ENCODE peak calls at places on chromosomes 11 and 22, in ten cellular contexts. N is uterus, V is H9, L is left lung, B is breast epithelium, C is mesenchymal stem cell, U is fibroblast of lung, I is Panc1, K is upper lobe of right lung, Y is HCT116. Z is an unnamed sample. For H3K9me3, the result is how much of the 10 kb centered on the place peaks cover.

GRCh38 chr22:47788461-47788860 is 1026.0 kb downstream of the TBC1D22A start:
- DNase-seq in L (no peak), I (no peak), V (no peak), N (no peak), K (no peak), B (no peak), Y (no peak), U (no peak), C (no peak), Z (no peak)

GRCh38 chr11:83818349-83818748 is 532.2 kb upstream of the CCDC90B start:
- DNase-seq in V (no peak), C (peak), K (no peak), B (no peak), L (no peak), U (peak), Y (no peak), I (no peak), N (no peak), Z (no peak)

GRCh38 chr11:72436667-72437066 is 2.3 kb upstream of the CLPB start:
- DNase-seq in I (no peak), L (no peak), K (no peak), U (no peak), C (no peak), B (no peak), N (no peak), V (no peak), Y (no peak), Z (no peak)

GRCh38 chr11:103332409-103332808 is 223.2 kb downstream of the DYNC2H1 start:
- DNase-seq in C (no peak), Y (no peak), B (no peak), I (no peak), N (no peak), K (no peak), V (no peak), L (no peak), U (no peak), Z (no peak)

GRCh38 chr11:112785717-112786116 is 175.5 kb upstream of the NCAM1 start:
- DNase-seq in B (no peak), L (no peak), Y (no peak), N (no peak), K (no peak), C (no peak), V (no peak), I (no peak), U (peak), Z (no peak)

GRCh38 chr11:114163231-114163631 is 103.7 kb downstream of the ZBTB16 start:
- DNase-seq in C (no peak), N (peak), Y (no peak), I (no peak), B (no peak), L (no peak), K (no peak), U (peak), V (no peak), Z (no peak)

GRCh38 chr11:45076761-45077160 is 69.7 kb upstream of the PRDM11 start:
- DNase-seq in I (no peak), C (no peak), B (no peak), V (no peak), L (no peak), K (no peak), Y (no peak), N (no peak), U (no peak), Z (no peak)

GRCh38 chr11:76119779-76120178 is 86.5 kb downstream of the WNT11 start:
- DNase-seq in V (no peak), L (no peak), C (peak), N (no peak), U (no peak), I (no peak), K (no peak), B (no peak), Y (no peak), Z (no peak)

GRCh38 chr11:107825875-107826274 is 32.7 kb downstream of the SLC35F2 start:
- DNase-seq in B (no peak), U (no peak), K (no peak), Y (no peak), C (no peak), N (no peak), L (no peak), I (no peak), V (no peak), Z (no peak)

GRCh38 chr11:19134004-19134403 is 17.0 kb downstream of the ZDHHC13 start:
- DNase-seq in Y (no peak), C (no peak), L (no peak), U (no peak), I (no peak), B (no peak), V (no peak), K (no peak), N (no peak), Z (no peak)
- H3K9me3 ChIP-seq in Y (under half), C (under half), L (under half), U (under half), I (under half), B (under half), V (under half), K (under half), N (under half), Z (under half)

GRCh38 chr11:43072096-43072495 is 239.7 kb upstream of the API5 start:
- DNase-seq in U (no peak), V (peak), I (no peak), N (no peak), K (no peak), L (no peak), Y (no peak), C (no peak), B (no peak), Z (no peak)
- H3K9me3 ChIP-seq in U (under half), V (under half), I (under half), N (under half), K (under half), L (under half), Y (under half), C (under half), B (under half), Z (under half)

GRCh38 chr22:49592780-49593501 is 234.7 kb downstream of the BRD1 start:
- DNase-seq in Y (no peak), I (no peak), U (no peak), C (no peak), V (no peak), B (no peak), K (no peak), L (no peak), N (no peak), Z (no peak)
- H3K9me3 ChIP-seq in Y (under half), I (under half), U (under half), C (under half), V (under half), B (under half), K (under half), L (under half), N (under half), Z (under half)

GRCh38 chr22:35726398-35726797 is 8.7 kb downstream of the APOL5 start:
- DNase-seq in B (no peak), I (no peak), V (no peak), K (no peak), Y (no peak), N (no peak), U (no peak), C (no peak), L (no peak), Z (no peak)

GRCh38 chr22:35728639-35729308 is 11.1 kb downstream of the APOL5 start:
- DNase-seq in I (no peak), K (no peak), N (no peak), V (no peak), L (no peak), C (no peak), U (no peak), B (no peak), Y (no peak), Z (no peak)

GRCh38 chr22:35725521-35725920 is 7.8 kb downstream of the APOL5 start:
- DNase-seq in I (no peak), Y (no peak), K (no peak), L (no peak), V (no peak), N (no peak), B (no peak), U (no peak), C (no peak), Z (no peak)

GRCh38 chr22:35727436-35727835 is 9.8 kb downstream of the APOL5 start:
- DNase-seq in L (no peak), U (no peak), V (no peak), C (no peak), N (no peak), B (no peak), Y (no peak), K (no peak), I (no peak), Z (no peak)

DNA sequence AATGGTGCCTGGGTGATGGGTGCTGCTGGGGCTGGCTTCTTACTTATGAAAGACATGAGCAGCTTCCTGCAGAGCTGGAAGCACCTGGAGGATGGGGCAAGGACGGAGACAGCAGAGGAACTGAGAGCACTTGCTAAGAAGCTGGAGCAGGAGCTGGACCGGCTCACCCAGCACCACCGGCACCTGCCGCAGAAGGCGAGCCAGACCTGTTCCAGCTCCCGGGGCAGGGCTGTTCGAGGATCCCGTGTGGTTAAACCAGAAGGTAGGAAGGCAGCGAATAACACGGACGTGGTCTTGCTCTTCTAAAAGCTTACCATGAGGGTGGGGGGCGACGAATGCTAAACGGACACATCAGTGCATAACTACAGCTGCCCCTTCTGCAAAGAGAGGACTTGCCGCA is 9.3 kb downstream of the APOL5 start:
- DNase-seq in N (no peak), V (no peak), K (no peak), L (no peak), B (no peak), U (no peak), C (no peak), Y (no peak), I (no peak), Z (no peak)
- H3K9me3 ChIP-seq in N (under half), V (under half), K (under half), L (under half), B (under half), U (under half), C (under half), Y (under half), I (under half), Z (under half)

DNA sequence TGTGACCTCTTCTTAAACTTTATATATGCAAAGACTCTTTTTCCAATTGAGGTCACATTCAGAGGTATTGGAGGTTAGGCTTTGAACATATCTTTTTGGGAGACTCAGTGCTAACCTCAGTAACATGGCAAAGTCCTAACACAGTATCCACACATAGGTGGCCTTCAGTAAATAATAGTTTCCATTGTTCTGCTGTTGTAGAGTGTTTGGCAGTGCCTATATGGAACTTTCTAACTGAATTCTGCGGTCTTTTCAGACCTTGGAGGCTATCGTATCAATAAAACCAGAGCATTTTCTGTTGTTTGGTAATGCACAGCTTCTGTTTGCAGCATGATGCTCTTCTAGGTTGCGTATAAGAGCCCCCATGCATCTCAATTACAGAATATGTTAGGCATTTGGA is 47.0 kb downstream of the LDLRAD3 start:
- DNase-seq in I (no peak), L (no peak), B (no peak), K (no peak), C (no peak), Y (no peak), U (no peak), V (no peak), N (no peak), Z (no peak)
- H3K9me3 ChIP-seq in I (under half), L (under half), B (under half), K (under half), C (under half), Y (under half), U (under half), V (under half), N (under half), Z (under half)